ENCODE peak calls at places on chromosomes 16 and 17, in four cellular contexts. L is pancreas, S is iPS-NIHi11, K is cardiac fibroblast. V is an unnamed sample.

GRCh38 chr16:11439216-11439615 is 94.0 kb downstream of the RMI2 start:
- DNase-seq in L (no peak), S (no peak), K (no peak), V (no peak)

GRCh38 chr17:82930924-82931695 is 91.3 kb upstream of the ZNF750 start:
- DNase-seq in L (peak), S (no peak), K (no peak), V (no peak)

GRCh38 chr17:50184057-50184456 is 17.4 kb downstream of the COL1A1 start:
- DNase-seq in L (no peak), S (peak), K (peak), V (peak)

GRCh38 chr17:49597928-49598655 is 22.4 kb downstream of the NXPH3 start:
- DNase-seq in L (no peak), S (no peak), K (peak), V (peak)

GRCh38 chr17:33044771-33045170 is 53.1 kb downstream of the SPACA3 start:
- DNase-seq in L (no peak), S (no peak), K (no peak), V (no peak)

GRCh38 chr16:30183961-30184429 is 593 bp downstream of the CORO1A start:
- DNase-seq in L (peak), S (no peak), K (no peak), V (no peak)

GRCh38 chr17:2189231-2189630 is 114.4 kb downstream of the SMG6 start:
- DNase-seq in L (no peak), S (no peak), K (no peak), V (peak)

GRCh38 chr17:15513859-15514446 is 46.5 kb upstream of the CDRT4 start:
- DNase-seq in L (no peak), S (no peak), K (no peak), V (no peak)

GRCh38 chr17:78040561-78041400 is 82.3 kb downstream of the TNRC6C start:
- DNase-seq in L (peak), S (peak), K (peak), V (peak)

GRCh38 chr16:80006175-80006895 is 405.8 kb upstream of the MAF start:
- DNase-seq in L (peak), S (no peak), K (peak), V (peak)

GRCh38 chr17:30300803-30301202 is 9.1 kb upstream of the BLMH start:
- DNase-seq in L (no peak), S (no peak), K (no peak), V (no peak)

GRCh38 chr17:81520021-81520894 is 7.7 kb upstream of the ACTG1 start:
- DNase-seq in L (peak), S (peak), K (no peak), V (no peak)

V was measured in fibroblast of mammary gland.